ENCODE peak calls at places on chromosomes 4 and X, in seven cellular contexts. One of them, this sample, is unnamed.

GRCh38 chr4:118985170-118986000 is 96.7 kb downstream of the SYNPO2 start:
- DNase-seq in suprapubic skin: no peak
- DNase-seq in CD8-positive, alpha-beta memory T cell: no peak
- DNase-seq in PC-9: no peak
- DNase-seq in tibial artery: no peak
- DNase-seq in A549: no peak
- DNase-seq in heart right ventricle: no peak
- DNase-seq in this sample: no peak

GRCh38 chr4:131584587-131584986 is 1564.5 kb upstream of the PCDH10 start:
- DNase-seq in A549: no peak
- DNase-seq in heart right ventricle: no peak
- DNase-seq in suprapubic skin: no peak
- DNase-seq in CD8-positive, alpha-beta memory T cell: no peak
- DNase-seq in tibial artery: no peak
- DNase-seq in PC-9: no peak
- DNase-seq in this sample: peak

GRCh38 chrX:72572248-72573157 is at the start of gene HDAC8:
- DNase-seq in CD8-positive, alpha-beta memory T cell: peak
- DNase-seq in PC-9: peak
- DNase-seq in A549: peak
- DNase-seq in heart right ventricle: peak
- DNase-seq in tibial artery: peak
- DNase-seq in suprapubic skin: peak
- DNase-seq in this sample: no peak

GRCh38 chrX:112668476-112669404 is 11.0 kb downstream of the LHFPL1 start:
- DNase-seq in CD8-positive, alpha-beta memory T cell: no peak
- DNase-seq in A549: no peak
- DNase-seq in suprapubic skin: no peak
- DNase-seq in tibial artery: no peak
- DNase-seq in PC-9: no peak
- DNase-seq in heart right ventricle: no peak
- DNase-seq in this sample: no peak

GRCh38 chr4:53119685-53120084 is 246.2 kb downstream of the SCFD2 start:
- DNase-seq in A549: no peak
- DNase-seq in suprapubic skin: no peak
- DNase-seq in heart right ventricle: no peak
- DNase-seq in PC-9: no peak
- DNase-seq in CD8-positive, alpha-beta memory T cell: no peak
- DNase-seq in tibial artery: no peak
- DNase-seq in this sample: peak

GRCh38 chr4:182688081-182688480 is 229.1 kb downstream of the DCTD start:
- DNase-seq in suprapubic skin: no peak
- DNase-seq in heart right ventricle: no peak
- DNase-seq in PC-9: no peak
- DNase-seq in CD8-positive, alpha-beta memory T cell: no peak
- DNase-seq in tibial artery: no peak
- DNase-seq in A549: no peak
- DNase-seq in this sample: no peak

GRCh38 chrX:119826399-119826959 is 26.3 kb downstream of the UPF3B start:
- DNase-seq in tibial artery: no peak
- DNase-seq in suprapubic skin: no peak
- DNase-seq in PC-9: peak
- DNase-seq in A549: no peak
- DNase-seq in CD8-positive, alpha-beta memory T cell: no peak
- DNase-seq in heart right ventricle: no peak
- DNase-seq in this sample: no peak

GRCh38 chr4:135267148-135267878 is 1065.7 kb upstream of the PABPC4L start:
- DNase-seq in suprapubic skin: no peak
- DNase-seq in PC-9: no peak
- DNase-seq in heart right ventricle: no peak
- DNase-seq in CD8-positive, alpha-beta memory T cell: no peak
- DNase-seq in A549: no peak
- DNase-seq in tibial artery: no peak
- DNase-seq in this sample: no peak

GRCh38 chrX:21374994-21375794 is 976 bp downstream of the CNKSR2 start:
- DNase-seq in CD8-positive, alpha-beta memory T cell: no peak
- DNase-seq in PC-9: no peak
- DNase-seq in suprapubic skin: no peak
- DNase-seq in tibial artery: peak
- DNase-seq in heart right ventricle: no peak
- DNase-seq in A549: peak
- DNase-seq in this sample: no peak

GRCh38 chr4:71209161-71209560 is 129.7 kb upstream of the SLC4A4 start:
- DNase-seq in tibial artery: no peak
- DNase-seq in A549: peak
- DNase-seq in heart right ventricle: no peak
- DNase-seq in PC-9: no peak
- DNase-seq in suprapubic skin: no peak
- DNase-seq in CD8-positive, alpha-beta memory T cell: no peak
- DNase-seq in this sample: no peak

GRCh38 chr4:152255437-152255836 is 280.5 kb downstream of the FBXW7 start:
- DNase-seq in PC-9: no peak
- DNase-seq in suprapubic skin: no peak
- DNase-seq in heart right ventricle: no peak
- DNase-seq in A549: no peak
- DNase-seq in CD8-positive, alpha-beta memory T cell: peak
- DNase-seq in tibial artery: no peak
- DNase-seq in this sample: no peak

GRCh38 chr4:143558286-143558685 is 44.8 kb downstream of the SMARCA5 start:
- DNase-seq in PC-9: no peak
- DNase-seq in CD8-positive, alpha-beta memory T cell: no peak
- DNase-seq in tibial artery: no peak
- DNase-seq in suprapubic skin: no peak
- DNase-seq in heart right ventricle: no peak
- DNase-seq in A549: no peak
- DNase-seq in this sample: no peak

GRCh38 chr4:76987153-76987562 is 37.6 kb downstream of the SEPTIN11 start:
- DNase-seq in PC-9: no peak
- DNase-seq in A549: no peak
- DNase-seq in CD8-positive, alpha-beta memory T cell: no peak
- DNase-seq in suprapubic skin: no peak
- DNase-seq in heart right ventricle: peak
- DNase-seq in tibial artery: no peak
- DNase-seq in this sample: no peak

DNA sequence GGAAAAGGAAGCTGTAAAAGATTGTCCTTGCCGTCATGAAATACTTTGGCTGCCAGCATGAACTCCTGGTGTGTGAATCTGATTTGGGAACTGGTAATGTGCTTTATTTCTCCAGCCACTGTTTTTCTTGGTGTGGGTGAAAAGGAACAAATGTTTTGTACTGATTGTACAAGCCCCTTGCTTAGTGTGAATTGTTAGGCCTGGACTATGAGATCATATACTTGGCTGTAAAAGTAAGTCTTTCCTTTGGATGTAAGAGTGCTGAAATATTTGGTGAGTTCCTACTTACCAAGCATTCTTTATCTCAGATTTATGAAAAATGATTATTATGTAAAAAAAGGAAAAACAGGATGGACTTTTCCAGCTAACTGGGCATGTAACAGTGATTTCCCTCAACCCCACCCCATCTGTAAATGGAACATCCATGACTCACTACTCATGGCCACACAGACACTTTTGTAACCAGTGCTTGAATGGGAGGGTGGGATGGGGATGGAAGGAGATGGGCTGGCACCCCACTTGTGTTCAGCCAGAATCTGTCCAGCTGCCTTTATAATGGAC is 6.3 kb downstream of the FNIP2 start:
- DNase-seq in PC-9: no peak
- DNase-seq in A549: no peak
- DNase-seq in tibial artery: no peak
- DNase-seq in CD8-positive, alpha-beta memory T cell: no peak
- DNase-seq in heart right ventricle: no peak
- DNase-seq in suprapubic skin: no peak
- DNase-seq in this sample: no peak
- H3K27ac ChIP-seq in PC-9: no peak
- H3K27ac ChIP-seq in A549: peak
- H3K27ac ChIP-seq in tibial artery: peak
- H3K27ac ChIP-seq in CD8-positive, alpha-beta memory T cell: no peak
- H3K27ac ChIP-seq in heart right ventricle: peak
- H3K27ac ChIP-seq in suprapubic skin: peak
- H3K27ac ChIP-seq in this sample: peak

GRCh38 chr4:163556650-163557391 is 62.3 kb downstream of the TMA16 start:
- DNase-seq in A549: no peak
- DNase-seq in heart right ventricle: no peak
- DNase-seq in tibial artery: no peak
- DNase-seq in PC-9: no peak
- DNase-seq in CD8-positive, alpha-beta memory T cell: no peak
- DNase-seq in suprapubic skin: no peak
- DNase-seq in this sample: no peak
- H3K27ac ChIP-seq in A549: no peak
- H3K27ac ChIP-seq in heart right ventricle: no peak
- H3K27ac ChIP-seq in tibial artery: no peak
- H3K27ac ChIP-seq in PC-9: no peak
- H3K27ac ChIP-seq in CD8-positive, alpha-beta memory T cell: no peak
- H3K27ac ChIP-seq in suprapubic skin: no peak
- H3K27ac ChIP-seq in this sample: no peak

GRCh38 chr4:102734116-102734515 is 26.7 kb downstream of the MANBA start:
- DNase-seq in heart right ventricle: no peak
- DNase-seq in PC-9: no peak
- DNase-seq in A549: no peak
- DNase-seq in suprapubic skin: no peak
- DNase-seq in tibial artery: no peak
- DNase-seq in CD8-positive, alpha-beta memory T cell: no peak
- DNase-seq in this sample: no peak
- H3K27ac ChIP-seq in heart right ventricle: peak
- H3K27ac ChIP-seq in PC-9: peak
- H3K27ac ChIP-seq in A549: no peak
- H3K27ac ChIP-seq in suprapubic skin: no peak
- H3K27ac ChIP-seq in tibial artery: no peak
- H3K27ac ChIP-seq in CD8-positive, alpha-beta memory T cell: no peak
- H3K27ac ChIP-seq in this sample: no peak

GRCh38 chr4:138766332-138766731 is 249.2 kb upstream of the NOCT start:
- DNase-seq in heart right ventricle: no peak
- DNase-seq in suprapubic skin: no peak
- DNase-seq in CD8-positive, alpha-beta memory T cell: no peak
- DNase-seq in PC-9: no peak
- DNase-seq in A549: no peak
- DNase-seq in tibial artery: no peak
- DNase-seq in this sample: no peak
- H3K27ac ChIP-seq in heart right ventricle: no peak
- H3K27ac ChIP-seq in suprapubic skin: no peak
- H3K27ac ChIP-seq in CD8-positive, alpha-beta memory T cell: no peak
- H3K27ac ChIP-seq in PC-9: no peak
- H3K27ac ChIP-seq in A549: no peak
- H3K27ac ChIP-seq in tibial artery: no peak
- H3K27ac ChIP-seq in this sample: no peak